ENCODE peak calls at places on chromosomes 7 and 10, in eight cellular contexts. P is prostate gland, I is dorsolateral prefrontal cortex, U is tibial artery, Y is psoas muscle, E is ovary, Q is stomach, S is hepatocyte. W is an unnamed sample.

GRCh38 chr7:130368347-130368746 is 11.9 kb upstream of the CPA1 start:
- DNase-seq in P (no peak), I (no peak), U (no peak), Y (no peak), E (no peak), Q (no peak), S (no peak), W (no peak)

GRCh38 chr10:4107328-4107851 is 322.4 kb upstream of the KLF6 start:
- DNase-seq in P (no peak), I (no peak), U (no peak), Y (no peak), E (no peak), Q (no peak), S (no peak), W (no peak)

GRCh38 chr7:130144632-130145171 is 60.5 kb downstream of the TMEM209 start:
- DNase-seq in P (no peak), I (no peak), U (no peak), Y (no peak), E (no peak), Q (no peak), S (no peak), W (no peak)

GRCh38 chr10:132110713-132111112 is 45.0 kb downstream of the JAKMIP3 start:
- DNase-seq in P (no peak), I (no peak), U (no peak), Y (no peak), E (peak), Q (peak), S (no peak), W (peak)

GRCh38 chr7:142956951-142957623 is 5.1 kb downstream of the KEL start:
- DNase-seq in P (no peak), I (no peak), U (no peak), Y (no peak), E (no peak), Q (no peak), S (peak), W (no peak)

GRCh38 chr7:151129882-151130591 is 37.5 kb downstream of the GBX1 start:
- DNase-seq in P (no peak), I (no peak), U (no peak), Y (no peak), E (no peak), Q (no peak), S (no peak), W (no peak)

GRCh38 chr7:150793569-150794238 is 6.5 kb downstream of the TMEM176B start:
- DNase-seq in P (no peak), I (no peak), U (no peak), Y (no peak), E (no peak), Q (no peak), S (no peak), W (no peak)

GRCh38 chr10:27285093-27285492 is 44.5 kb upstream of the ACBD5 start:
- DNase-seq in P (no peak), I (no peak), U (no peak), Y (no peak), E (no peak), Q (no peak), S (peak), W (no peak)

GRCh38 chr10:126247454-126247975 is 140.8 kb downstream of the ADAM12 start:
- DNase-seq in P (no peak), I (no peak), U (peak), Y (peak), E (peak), Q (peak), S (peak), W (peak)

GRCh38 chr10:33695536-33695935 is 361.1 kb upstream of the NRP1 start:
- DNase-seq in P (no peak), I (no peak), U (no peak), Y (no peak), E (no peak), Q (no peak), S (no peak), W (no peak)

GRCh38 chr10:114754445-114755320 is 66.9 kb upstream of the FHIP2A start:
- DNase-seq in P (no peak), I (no peak), U (no peak), Y (no peak), E (no peak), Q (no peak), S (peak), W (no peak)

GRCh38 chr7:2938514-2939192 is 94.5 kb upstream of the GNA12 start:
- DNase-seq in P (no peak), I (peak), U (no peak), Y (no peak), E (no peak), Q (no peak), S (no peak), W (peak)

GRCh38 chr7:115747174-115747573 is 283.4 kb downstream of the TFEC start:
- DNase-seq in P (no peak), I (no peak), U (no peak), Y (no peak), E (no peak), Q (no peak), S (no peak), W (no peak)

GRCh38 chr7:108455524-108455832 is 758 bp downstream of the NRCAM start:
- DNase-seq in P (no peak), I (no peak), U (no peak), Y (no peak), E (no peak), Q (no peak), S (peak), W (no peak)
- H3K27ac ChIP-seq in P (no peak), I (peak), U (no peak), Y (no peak), E (no peak), Q (no peak), S (peak), W (no peak)

GRCh38 chr7:23520582-23520981 is 11.2 kb downstream of the TRA2A start:
- DNase-seq in P (no peak), I (no peak), U (no peak), Y (no peak), E (no peak), Q (no peak), S (no peak), W (no peak)
- TF ChIP-seq CTCF in P (no peak), I (no peak), U (no peak), Y (no peak), E (no peak), Q (no peak), S (peak), W (no peak)

DNA sequence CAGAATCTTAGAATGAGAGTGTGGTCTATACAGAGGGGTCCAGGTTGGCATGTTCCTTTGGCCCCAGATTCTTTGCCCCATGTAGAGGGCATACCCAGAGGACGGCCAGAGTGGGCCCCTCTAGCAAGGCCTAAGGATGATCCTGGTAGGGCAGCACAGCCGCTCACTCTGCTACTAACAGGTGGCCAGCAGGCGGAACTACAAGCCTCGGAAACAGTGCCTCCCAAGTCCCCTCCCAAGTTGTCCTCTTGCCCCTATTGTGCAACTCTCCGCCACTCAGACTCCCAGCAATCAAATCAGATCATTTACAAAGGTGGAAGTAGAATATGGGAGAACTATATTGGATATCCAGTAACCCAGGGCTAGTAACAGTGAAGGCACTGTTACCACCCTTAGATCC is 107.4 kb downstream of the STRA8 start:
- DNase-seq in P (no peak), I (no peak), U (no peak), Y (no peak), E (no peak), Q (no peak), S (peak), W (no peak)
- H3K27ac ChIP-seq in P (no peak), I (no peak), U (no peak), Y (no peak), E (no peak), Q (no peak), S (no peak), W (no peak)

GRCh38 chr7:132941905-132942304 is 140.0 kb downstream of the CHCHD3 start:
- DNase-seq in P (no peak), I (no peak), U (no peak), Y (no peak), E (no peak), Q (no peak), S (no peak), W (no peak)

GRCh38 chr7:132941433-132941832 is 140.5 kb downstream of the CHCHD3 start:
- DNase-seq in P (no peak), I (no peak), U (no peak), Y (no peak), E (no peak), Q (no peak), S (no peak), W (no peak)

GRCh38 chr7:132942721-132943120 is 139.2 kb downstream of the CHCHD3 start:
- DNase-seq in P (no peak), I (no peak), U (no peak), Y (no peak), E (no peak), Q (no peak), S (no peak), W (no peak)

GRCh38 chr7:132944774-132945173 is 137.1 kb downstream of the CHCHD3 start:
- DNase-seq in P (no peak), I (no peak), U (no peak), Y (no peak), E (no peak), Q (no peak), S (no peak), W (no peak)

GRCh38 chr7:132943645-132944044 is 138.2 kb downstream of the CHCHD3 start:
- DNase-seq in P (no peak), I (no peak), U (no peak), Y (no peak), E (no peak), Q (no peak), S (no peak), W (no peak)
- TF ChIP-seq CTCF in P (no peak), I (no peak), U (no peak), Y (no peak), E (no peak), Q (no peak), S (no peak), W (no peak)

GRCh38 chr7:35037526-35038339 is 448 bp upstream of the DPY19L1 start:
- DNase-seq in P (peak), I (peak), U (peak), Y (peak), E (peak), Q (peak), S (peak), W (peak)
- H3K27ac ChIP-seq in P (peak), I (peak), U (peak), Y (peak), E (peak), Q (peak), S (peak), W (peak)

GRCh38 chr10:78769526-78769925 is 299.2 kb upstream of the ZMIZ1 start:
- DNase-seq in P (no peak), I (no peak), U (no peak), Y (no peak), E (no peak), Q (no peak), S (no peak), W (no peak)
- TF ChIP-seq CTCF in P (no peak), I (no peak), U (no peak), Y (no peak), E (no peak), Q (no peak), S (no peak), W (no peak)

GRCh38 chr7:22351329-22351692 is 5.6 kb downstream of the RAPGEF5 start:
- DNase-seq in P (no peak), I (no peak), U (no peak), Y (no peak), E (no peak), Q (no peak), S (peak), W (no peak)
- H3K27ac ChIP-seq in P (no peak), I (peak), U (no peak), Y (no peak), E (no peak), Q (no peak), S (peak), W (no peak)

GRCh38 chr10:83917519-83918506 is 221.5 kb upstream of the GHITM start:
- DNase-seq in P (no peak), I (no peak), U (peak), Y (no peak), E (peak), Q (no peak), S (peak), W (no peak)
- TF ChIP-seq CTCF in P (no peak), I (no peak), U (no peak), Y (no peak), E (no peak), Q (no peak), S (peak), W (no peak)

DNA sequence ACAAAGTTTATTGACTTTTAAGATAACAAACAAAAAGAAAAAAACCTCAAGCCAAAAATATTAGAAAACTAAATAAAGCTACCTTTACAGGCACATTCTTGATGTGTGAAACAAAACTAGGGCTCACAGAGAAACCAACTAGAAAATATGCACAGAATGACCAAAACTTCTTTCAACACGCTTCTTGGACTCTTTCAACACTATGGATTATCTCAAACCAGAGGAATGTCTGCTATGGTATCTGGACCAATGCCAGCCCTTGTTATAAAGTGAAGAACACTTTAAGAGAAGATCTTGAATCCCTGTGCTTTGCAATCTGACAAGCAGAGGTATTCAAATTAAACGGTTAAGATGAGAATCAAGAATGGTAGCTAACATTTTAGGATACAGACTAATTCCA is 76.6 kb downstream of the DNAJC1 start:
- DNase-seq in P (no peak), I (no peak), U (no peak), Y (no peak), E (no peak), Q (no peak), S (peak), W (no peak)
- H3K27ac ChIP-seq in P (no peak), I (no peak), U (no peak), Y (no peak), E (no peak), Q (no peak), S (peak), W (no peak)

GRCh38 chr7:144596953-144597352 is 193.5 kb upstream of the NOBOX start:
- DNase-seq in P (no peak), I (no peak), U (no peak), Y (no peak), E (no peak), Q (no peak), S (no peak), W (no peak)

DNA sequence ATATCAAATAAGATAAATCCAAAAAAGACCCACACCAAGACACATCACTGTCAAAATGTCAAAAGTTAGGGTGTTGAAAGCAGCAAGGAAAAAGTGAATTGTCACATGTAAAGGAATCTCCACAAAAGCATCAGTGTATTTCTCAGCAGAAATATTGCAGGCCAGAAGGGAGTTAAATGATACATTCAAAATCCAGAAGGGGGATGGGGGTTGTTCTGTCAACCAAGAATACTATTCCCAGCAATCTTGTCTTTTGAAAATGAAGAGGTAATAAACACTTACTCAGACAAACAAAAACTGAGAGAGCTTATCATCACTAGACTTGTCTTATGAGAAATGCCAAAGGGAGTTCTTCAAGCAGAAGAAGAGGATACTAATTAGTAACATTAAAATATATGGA is 191.1 kb upstream of the NOBOX start:
- DNase-seq in P (no peak), I (no peak), U (no peak), Y (no peak), E (no peak), Q (no peak), S (no peak), W (no peak)
- TF ChIP-seq CTCF in P (no peak), I (no peak), U (no peak), Y (no peak), E (no peak), Q (no peak), S (no peak), W (no peak)

W was measured in coronary artery.